ENCODE peak calls at places on chromosomes 13 and 19, in ten cellular contexts. I is AG09309; D is T-helper 9 cell; J is fibroblast of pulmonary artery; U is stomach; N is Peyer's patch; S is HEK293T; F is MCF 10A; Y is stimulated activated CD8-positive, alpha-beta memory T cell treated with anti-CD3 and anti-CD28 coated beads, Interleukin-7, amount 100 ng/mL, for 1 hour; V is iPS-NIHi11. X is an unnamed sample.

GRCh38 chr19:58544591-58545285 is 874 bp downstream of the TRIM28 start:
- DNase-seq in U (no peak), I (no peak), S (peak), Y (peak), F (peak), J (peak), D (peak), V (peak), N (no peak), X (no peak)

GRCh38 chr13:19185086-19185864 is 3.7 kb upstream of the TUBA3C start:
- DNase-seq in J (no peak), I (no peak), D (no peak), S (no peak), N (no peak), F (no peak), U (no peak), V (no peak), Y (no peak), X (no peak)

GRCh38 chr19:12970070-12970820 is 869 bp downstream of the DAND5 start:
- DNase-seq in Y (no peak), F (no peak), V (no peak), J (no peak), I (no peak), U (no peak), D (no peak), N (no peak), S (no peak), X (no peak)

GRCh38 chr13:83211301-83211700 is 671.0 kb downstream of the SLITRK1 start:
- DNase-seq in S (no peak), J (peak), I (no peak), F (no peak), V (no peak), D (no peak), N (no peak), U (no peak), Y (no peak), X (no peak)

GRCh38 chr19:19115954-19116353 is 22.3 kb downstream of the TMEM161A start:
- DNase-seq in Y (peak), J (peak), S (peak), N (peak), D (peak), I (no peak), F (peak), V (peak), U (peak), X (no peak)

GRCh38 chr19:2782357-2782935 is 627 bp downstream of the SGTA start:
- DNase-seq in N (no peak), S (no peak), F (peak), Y (no peak), U (no peak), I (no peak), V (no peak), D (no peak), J (no peak), X (no peak)

GRCh38 chr19:48455908-48456562 is 661 bp downstream of the KCNJ14 start:
- DNase-seq in V (no peak), I (no peak), D (no peak), F (no peak), S (no peak), Y (no peak), N (no peak), J (no peak), U (no peak), X (no peak)

GRCh38 chr19:40576181-40576584 is 490 bp upstream of the SHKBP1 start:
- DNase-seq in J (no peak), Y (no peak), I (no peak), S (peak), D (peak), N (no peak), F (no peak), U (no peak), V (no peak), X (no peak)

GRCh38 chr19:13127051-13127450 is 9.0 kb downstream of the NACC1 start:
- DNase-seq in U (no peak), D (no peak), V (no peak), Y (no peak), F (no peak), J (no peak), S (no peak), N (no peak), I (no peak), X (no peak)

GRCh38 chr19:1315470-1316166 is 29.9 kb downstream of the EFNA2 start:
- DNase-seq in I (no peak), D (no peak), U (peak), Y (no peak), F (peak), N (peak), J (peak), S (peak), V (peak), X (peak)

GRCh38 chr19:1324792-1325567 is 39.3 kb downstream of the EFNA2 start:
- DNase-seq in D (no peak), V (peak), Y (no peak), J (peak), N (no peak), S (peak), I (no peak), U (peak), F (peak), X (peak)

GRCh38 chr19:16915734-16916133 is 26.9 kb downstream of the F2RL3 start:
- DNase-seq in Y (no peak), V (no peak), I (no peak), N (no peak), S (no peak), U (no peak), D (no peak), F (no peak), J (no peak), X (no peak)

GRCh38 chr13:43537124-43537523 is 249.6 kb downstream of the ENOX1 start:
- DNase-seq in Y (no peak), F (no peak), I (no peak), J (peak), V (no peak), S (no peak), U (no peak), N (no peak), D (no peak), X (peak)

GRCh38 chr19:29752450-29753025 is 37.5 kb upstream of the C19orf12 start:
- DNase-seq in N (no peak), S (no peak), F (no peak), D (no peak), Y (no peak), U (no peak), J (no peak), I (no peak), V (no peak), X (no peak)

GRCh38 chr13:99992376-99992775 is 10.8 kb downstream of the ZIC2 start:
- DNase-seq in S (no peak), U (no peak), I (no peak), D (no peak), J (no peak), Y (no peak), F (peak), N (no peak), V (no peak), X (no peak)

GRCh38 chr19:22526661-22527272 is 104.6 kb upstream of the ZNF98 start:
- DNase-seq in D (no peak), S (no peak), Y (no peak), F (no peak), U (no peak), N (no peak), J (no peak), V (no peak), I (no peak), X (no peak)

GRCh38 chr19:46862974-46863632 is 2.3 kb downstream of the ARHGAP35 start:
- DNase-seq in S (no peak), U (no peak), N (no peak), Y (no peak), J (no peak), D (no peak), F (no peak), V (no peak), I (no peak), X (no peak)

GRCh38 chr13:23570931-23571330 is 719 bp downstream of the TNFRSF19 start:
- DNase-seq in J (peak), S (no peak), I (no peak), D (no peak), V (no peak), F (no peak), Y (no peak), N (no peak), U (no peak), X (no peak)

GRCh38 chr13:80166352-80166751 is 174.6 kb downstream of the SPRY2 start:
- DNase-seq in Y (no peak), V (no peak), D (no peak), U (no peak), I (no peak), J (no peak), S (no peak), N (no peak), F (no peak), X (no peak)

GRCh38 chr13:109779074-109779473 is 7.3 kb downstream of the IRS2 start:
- DNase-seq in I (no peak), F (no peak), S (no peak), J (no peak), U (no peak), V (no peak), D (peak), N (no peak), Y (no peak), X (no peak)

GRCh38 chr19:55165952-55166529 is 372 bp downstream of the DNAAF3 start:
- DNase-seq in U (peak), V (peak), I (no peak), N (no peak), S (peak), J (peak), Y (no peak), F (peak), D (peak), X (peak)

GRCh38 chr13:42007844-42008243 is 40.6 kb upstream of the DGKH start:
- DNase-seq in I (peak), Y (no peak), V (no peak), U (no peak), N (no peak), S (no peak), J (peak), F (no peak), D (no peak), X (no peak)

GRCh38 chr19:13834308-13834790 is 39.1 kb downstream of the ZSWIM4 start:
- DNase-seq in S (no peak), J (no peak), U (no peak), V (no peak), I (no peak), F (peak), N (no peak), D (no peak), Y (no peak), X (peak)

GRCh38 chr19:15379996-15380647 is 535 bp upstream of the AKAP8 start:
- DNase-seq in N (peak), D (no peak), I (no peak), J (peak), Y (no peak), V (peak), S (peak), F (peak), U (peak), X (peak)

GRCh38 chr19:50967924-50968708 is 1.3 kb downstream of the KLK6 start:
- DNase-seq in N (no peak), F (no peak), I (no peak), Y (no peak), V (peak), S (no peak), J (no peak), U (no peak), D (no peak), X (no peak)

GRCh38 chr19:33438016-33438671 is 64.6 kb downstream of the CEBPG start:
- DNase-seq in J (peak), S (no peak), N (no peak), D (no peak), I (no peak), Y (no peak), U (no peak), F (no peak), V (peak), X (no peak)

GRCh38 chr19:53511933-53512374 is 26.0 kb upstream of the ZNF331 start:
- DNase-seq in V (peak), S (peak), I (peak), F (peak), N (peak), J (peak), D (peak), U (peak), Y (peak), X (peak)

GRCh38 chr13:95644611-95645052 is at the start of gene DZIP1:
- DNase-seq in S (peak), D (no peak), I (peak), U (peak), V (peak), F (peak), Y (no peak), N (no peak), J (peak), X (no peak)

GRCh38 chr19:7670150-7670784 is 1.4 kb downstream of the RETN start:
- DNase-seq in S (no peak), Y (no peak), I (no peak), J (no peak), N (no peak), V (peak), F (no peak), U (no peak), D (no peak), X (no peak)

GRCh38 chr19:29617336-29618266 is 11.5 kb downstream of the POP4 start:
- DNase-seq in S (no peak), U (no peak), Y (no peak), J (no peak), I (no peak), N (no peak), F (no peak), D (no peak), V (no peak), X (no peak)

GRCh38 chr13:33394294-33394932 is 108.9 kb upstream of the STARD13 start:
- DNase-seq in J (no peak), U (no peak), F (no peak), S (no peak), D (no peak), N (no peak), I (no peak), Y (no peak), V (no peak), X (no peak)

GRCh38 chr19:38831142-38831605 is 420 bp downstream of the ECH1 start:
- DNase-seq in S (peak), J (peak), F (peak), D (no peak), N (peak), Y (no peak), V (peak), U (peak), I (peak), X (peak)